ENCODE peak calls at places on chromosomes 3 and 15, in six cellular contexts. One of them, this sample, is unnamed.

GRCh38 chr15:90903733-90904536 is 833 bp downstream of the MAN2A2 start:
- DNase-seq in iPS-NIHi11: peak; percentile 72
- DNase-seq in HEK293T: peak; percentile 53
- DNase-seq in pulmonary artery endothelial cell: no peak
- DNase-seq in naive thymus-derived CD4-positive, alpha-beta T cell: no peak
- DNase-seq in IMR-90: no peak
- DNase-seq in this sample: no peak

GRCh38 chr15:83559310-83559966 is 94.5 kb upstream of the ADAMTSL3 start:
- DNase-seq in IMR-90: peak; percentile 61
- DNase-seq in naive thymus-derived CD4-positive, alpha-beta T cell: peak; percentile 41
- DNase-seq in iPS-NIHi11: peak; percentile 83
- DNase-seq in pulmonary artery endothelial cell: peak; percentile 8
- DNase-seq in HEK293T: peak; percentile 79
- DNase-seq in this sample: peak; percentile 80

GRCh38 chr15:89802986-89803820 is 11.4 kb downstream of the ANPEP start:
- DNase-seq in iPS-NIHi11: no peak
- DNase-seq in HEK293T: no peak
- DNase-seq in pulmonary artery endothelial cell: no peak
- DNase-seq in naive thymus-derived CD4-positive, alpha-beta T cell: no peak
- DNase-seq in IMR-90: no peak
- DNase-seq in this sample: no peak

GRCh38 chr3:180980612-180981011 is 8.9 kb downstream of the DNAJC19 start:
- DNase-seq in HEK293T: no peak
- DNase-seq in pulmonary artery endothelial cell: no peak
- DNase-seq in iPS-NIHi11: no peak
- DNase-seq in IMR-90: peak; percentile 64
- DNase-seq in naive thymus-derived CD4-positive, alpha-beta T cell: no peak
- DNase-seq in this sample: peak; percentile 18

GRCh38 chr3:98877132-98877531 is 24.4 kb downstream of the DCBLD2 start:
- DNase-seq in IMR-90: no peak
- DNase-seq in naive thymus-derived CD4-positive, alpha-beta T cell: no peak
- DNase-seq in iPS-NIHi11: no peak
- DNase-seq in pulmonary artery endothelial cell: no peak
- DNase-seq in HEK293T: no peak
- DNase-seq in this sample: no peak

GRCh38 chr3:59052803-59053411 is 3.1 kb upstream of the CFAP20DC start:
- DNase-seq in pulmonary artery endothelial cell: no peak
- DNase-seq in naive thymus-derived CD4-positive, alpha-beta T cell: no peak
- DNase-seq in IMR-90: peak; percentile 47
- DNase-seq in iPS-NIHi11: peak; percentile 11
- DNase-seq in HEK293T: peak; percentile 14
- DNase-seq in this sample: peak; percentile 68

GRCh38 chr3:175956964-175957363 is 1097.8 kb downstream of the NAALADL2 start:
- DNase-seq in iPS-NIHi11: no peak
- DNase-seq in naive thymus-derived CD4-positive, alpha-beta T cell: no peak
- DNase-seq in pulmonary artery endothelial cell: no peak
- DNase-seq in IMR-90: peak; percentile 10
- DNase-seq in HEK293T: peak; percentile 14
- DNase-seq in this sample: peak; percentile 17

GRCh38 chr15:32029409-32029861 is 880 bp upstream of the CHRNA7 start:
- DNase-seq in iPS-NIHi11: peak; percentile 42
- DNase-seq in HEK293T: peak; percentile 48
- DNase-seq in pulmonary artery endothelial cell: no peak
- DNase-seq in naive thymus-derived CD4-positive, alpha-beta T cell: no peak
- DNase-seq in IMR-90: no peak
- DNase-seq in this sample: no peak

GRCh38 chr15:82124331-82125263 is 78.8 kb upstream of the MEX3B start:
- DNase-seq in IMR-90: no peak
- DNase-seq in naive thymus-derived CD4-positive, alpha-beta T cell: no peak
- DNase-seq in pulmonary artery endothelial cell: no peak
- DNase-seq in iPS-NIHi11: no peak
- DNase-seq in HEK293T: no peak
- DNase-seq in this sample: no peak

GRCh38 chr3:89787485-89787884 is 680.1 kb downstream of the EPHA3 start:
- DNase-seq in pulmonary artery endothelial cell: no peak
- DNase-seq in HEK293T: no peak
- DNase-seq in iPS-NIHi11: no peak
- DNase-seq in IMR-90: no peak
- DNase-seq in naive thymus-derived CD4-positive, alpha-beta T cell: no peak
- DNase-seq in this sample: no peak

GRCh38 chr15:81558056-81558455 is 184.0 kb upstream of the TMC3 start:
- DNase-seq in HEK293T: no peak
- DNase-seq in pulmonary artery endothelial cell: no peak
- DNase-seq in IMR-90: no peak
- DNase-seq in naive thymus-derived CD4-positive, alpha-beta T cell: no peak
- DNase-seq in iPS-NIHi11: no peak
- DNase-seq in this sample: no peak

GRCh38 chr3:93994056-93994455 is 14.1 kb downstream of the ARL13B start:
- DNase-seq in IMR-90: peak; percentile 15
- DNase-seq in pulmonary artery endothelial cell: no peak
- DNase-seq in naive thymus-derived CD4-positive, alpha-beta T cell: no peak
- DNase-seq in iPS-NIHi11: no peak
- DNase-seq in HEK293T: no peak
- DNase-seq in this sample: peak; percentile 42

GRCh38 chr3:56813656-56813965 is 11.9 kb upstream of the ARHGEF3 start:
- DNase-seq in iPS-NIHi11: no peak
- DNase-seq in HEK293T: no peak
- DNase-seq in pulmonary artery endothelial cell: no peak
- DNase-seq in naive thymus-derived CD4-positive, alpha-beta T cell: no peak
- DNase-seq in IMR-90: no peak
- DNase-seq in this sample: no peak

This sample was measured in fibroblast of pulmonary artery.